ENCODE peak calls at places on chromosomes 5 and 9, in ten cellular contexts. C, I, V, X, A, Z, N, B, S and Y are unnamed samples.

GRCh38 chr5:74648835-74649286 is 8.3 kb upstream of the ENC1 start:
- DNase-seq in C (no peak), I (peak), V (peak), X (peak), A (no peak), Z (no peak), N (peak), B (peak), S (peak), Y (no peak)

GRCh38 chr5:160260881-160261815 is 31.8 kb downstream of the FABP6 start:
- DNase-seq in C (no peak), I (no peak), V (peak), X (no peak), A (no peak), Z (peak), N (no peak), B (peak), S (peak), Y (peak)

GRCh38 chr5:59835782-59836181 is 57.7 kb downstream of the PDE4D start:
- DNase-seq in C (no peak), I (no peak), V (no peak), X (no peak), A (no peak), Z (no peak), N (no peak), B (peak), S (no peak), Y (no peak)

GRCh38 chr5:69075522-69076169 is 18.2 kb upstream of the SLC30A5 start:
- DNase-seq in C (no peak), I (no peak), V (no peak), X (no peak), A (no peak), Z (no peak), N (no peak), B (no peak), S (no peak), Y (no peak)

GRCh38 chr5:17374157-17374556 is 123.9 kb upstream of the TAF11L2 start:
- DNase-seq in C (no peak), I (no peak), V (no peak), X (no peak), A (no peak), Z (no peak), N (no peak), B (peak), S (no peak), Y (no peak)

GRCh38 chr5:123098767-123099513 is 9.9 kb downstream of the PRDM6 start:
- DNase-seq in C (no peak), I (peak), V (no peak), X (no peak), A (no peak), Z (no peak), N (no peak), B (peak), S (no peak), Y (no peak)

GRCh38 chr5:111401906-111402305 is 110.4 kb downstream of the STARD4 start:
- DNase-seq in C (no peak), I (no peak), V (no peak), X (no peak), A (no peak), Z (no peak), N (no peak), B (no peak), S (no peak), Y (no peak)

GRCh38 chr5:139108056-139108811 is 89.9 kb downstream of the SIL1 start:
- DNase-seq in C (no peak), I (no peak), V (no peak), X (peak), A (no peak), Z (peak), N (no peak), B (peak), S (no peak), Y (no peak)

GRCh38 chr5:41793156-41793770 is 77.0 kb downstream of the OXCT1 start:
- DNase-seq in C (no peak), I (peak), V (no peak), X (peak), A (no peak), Z (peak), N (peak), B (peak), S (no peak), Y (no peak)

GRCh38 chr5:86880785-86881492 is 263.2 kb downstream of the COX7C start:
- DNase-seq in C (peak), I (peak), V (peak), X (peak), A (no peak), Z (peak), N (peak), B (peak), S (peak), Y (peak)

GRCh38 chr5:80959768-80960442 is at the start of gene RASGRF2:
- DNase-seq in C (no peak), I (peak), V (peak), X (no peak), A (peak), Z (no peak), N (no peak), B (peak), S (no peak), Y (no peak)

GRCh38 chr5:81420039-81420667 is 26.2 kb upstream of the ACOT12 start:
- DNase-seq in C (peak), I (no peak), V (no peak), X (peak), A (no peak), Z (peak), N (peak), B (peak), S (peak), Y (peak)

GRCh38 chr9:108041551-108041950 is 552.0 kb upstream of the KLF4 start:
- DNase-seq in C (no peak), I (no peak), V (no peak), X (peak), A (no peak), Z (no peak), N (no peak), B (peak), S (no peak), Y (peak)

DNA sequence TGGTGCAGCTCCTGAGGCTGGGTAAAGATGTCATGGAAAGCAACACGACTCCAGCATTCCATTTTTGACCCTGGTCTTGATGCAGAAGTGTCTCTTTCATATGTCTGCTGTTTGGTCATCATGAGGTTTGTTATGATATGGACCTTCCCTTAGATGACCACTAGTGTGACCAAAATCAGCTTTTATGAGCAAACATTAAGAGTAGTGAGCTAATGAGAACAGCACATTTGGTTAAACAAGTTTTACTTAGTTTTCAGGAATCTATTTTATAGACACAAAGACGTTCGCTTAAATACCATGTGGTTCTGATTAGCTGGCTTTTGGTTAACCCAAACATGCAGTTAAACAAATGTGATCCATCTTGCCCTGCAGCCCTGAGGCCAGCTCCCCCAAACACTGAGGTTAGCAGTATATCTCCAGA is 56.7 kb upstream of the ACTBL2 start:
- DNase-seq in C (no peak), I (no peak), V (no peak), X (peak), A (no peak), Z (no peak), N (peak), B (peak), S (no peak), Y (peak)
- H3K4me3 ChIP-seq in C (no peak), I (no peak), V (no peak), X (no peak), A (no peak), Z (no peak), N (no peak), B (no peak), S (no peak), Y (no peak)

GRCh38 chr9:92242115-92242778 is 51.2 kb downstream of the IARS1 start:
- DNase-seq in C (no peak), I (peak), V (no peak), X (peak), A (no peak), Z (peak), N (no peak), B (peak), S (no peak), Y (peak)
- TF ChIP-seq CTCF in C (peak), I (peak), V (no peak), X (peak), A (peak), Z (peak), N (peak), B (peak), S (no peak), Y (peak)

GRCh38 chr9:97578846-97579245 is 54.3 kb downstream of the TSTD2 start:
- DNase-seq in C (no peak), I (no peak), V (no peak), X (no peak), A (no peak), Z (no peak), N (no peak), B (no peak), S (no peak), Y (no peak)
- H3K4me3 ChIP-seq in C (no peak), I (no peak), V (no peak), X (no peak), A (no peak), Z (no peak), N (no peak), B (no peak), S (no peak), Y (no peak)

GRCh38 chr5:108260858-108261170 is 121.1 kb downstream of the FBXL17 start:
- DNase-seq in C (no peak), I (no peak), V (no peak), X (no peak), A (no peak), Z (no peak), N (no peak), B (no peak), S (no peak), Y (no peak)
- TF ChIP-seq CTCF in C (peak), I (no peak), V (no peak), X (no peak), A (peak), Z (no peak), N (no peak), B (no peak), S (no peak), Y (no peak)

GRCh38 chr9:33623658-33624586 is 99.9 kb downstream of the ANKRD18B start:
- DNase-seq in C (peak), I (peak), V (peak), X (peak), A (peak), Z (no peak), N (peak), B (peak), S (peak), Y (peak)

GRCh38 chr9:33619666-33620404 is 95.8 kb downstream of the ANKRD18B start:
- DNase-seq in C (no peak), I (no peak), V (no peak), X (peak), A (no peak), Z (peak), N (peak), B (peak), S (peak), Y (peak)

GRCh38 chr9:33620738-33621439 is 96.8 kb downstream of the ANKRD18B start:
- DNase-seq in C (no peak), I (no peak), V (no peak), X (peak), A (no peak), Z (peak), N (peak), B (peak), S (no peak), Y (peak)
- H3K4me3 ChIP-seq in C (no peak), I (no peak), V (no peak), X (no peak), A (no peak), Z (no peak), N (no peak), B (no peak), S (no peak), Y (no peak)

DNA sequence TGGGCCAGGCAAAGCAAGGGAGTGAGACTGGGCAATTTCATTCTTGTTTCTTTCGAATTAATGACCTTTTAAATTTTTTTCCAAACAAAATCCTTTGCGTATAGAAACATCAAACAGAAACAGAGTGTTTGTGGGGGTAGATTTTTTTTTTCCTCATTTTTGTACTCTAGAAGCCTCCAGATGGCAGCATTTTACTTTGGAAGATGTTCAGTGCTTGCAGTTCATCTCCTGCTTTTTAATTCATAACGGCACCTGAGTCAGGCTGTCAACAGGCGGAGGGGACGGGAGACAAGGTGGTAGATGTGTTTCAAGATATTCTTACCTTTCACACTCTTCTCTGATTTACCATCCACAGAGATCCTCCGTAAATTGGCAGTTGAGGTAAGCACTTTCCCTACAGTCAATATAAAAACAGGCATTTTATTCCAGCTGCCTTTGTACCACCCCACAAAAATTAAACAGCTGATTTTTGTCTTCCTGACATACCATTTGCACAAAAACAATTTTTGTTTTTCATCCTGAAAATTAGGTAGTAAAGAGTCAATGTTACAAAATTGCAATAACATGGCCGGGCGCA is 99.5 kb upstream of the FBXL17 start:
- DNase-seq in C (peak), I (peak), V (no peak), X (peak), A (no peak), Z (no peak), N (no peak), B (peak), S (peak), Y (peak)
- TF ChIP-seq CTCF in C (peak), I (peak), V (peak), X (peak), A (peak), Z (peak), N (peak), B (peak), S (no peak), Y (peak)

GRCh38 chr9:113886933-113887332 is 10.8 kb downstream of the ZNF618 start:
- DNase-seq in C (no peak), I (no peak), V (no peak), X (no peak), A (no peak), Z (no peak), N (no peak), B (peak), S (no peak), Y (no peak)
- H3K4me3 ChIP-seq in C (no peak), I (no peak), V (no peak), X (no peak), A (peak), Z (no peak), N (no peak), B (no peak), S (no peak), Y (no peak)

GRCh38 chr9:12882430-12882829 is 107.6 kb downstream of the LURAP1L start:
- DNase-seq in C (no peak), I (no peak), V (no peak), X (peak), A (no peak), Z (peak), N (no peak), B (peak), S (no peak), Y (peak)

GRCh38 chr9:12880406-12881016 is 105.7 kb downstream of the LURAP1L start:
- DNase-seq in C (no peak), I (peak), V (no peak), X (peak), A (no peak), Z (no peak), N (no peak), B (no peak), S (no peak), Y (peak)

GRCh38 chr9:12889402-12890106 is 114.7 kb downstream of the LURAP1L start:
- DNase-seq in C (no peak), I (no peak), V (no peak), X (no peak), A (no peak), Z (no peak), N (no peak), B (no peak), S (no peak), Y (no peak)

DNA sequence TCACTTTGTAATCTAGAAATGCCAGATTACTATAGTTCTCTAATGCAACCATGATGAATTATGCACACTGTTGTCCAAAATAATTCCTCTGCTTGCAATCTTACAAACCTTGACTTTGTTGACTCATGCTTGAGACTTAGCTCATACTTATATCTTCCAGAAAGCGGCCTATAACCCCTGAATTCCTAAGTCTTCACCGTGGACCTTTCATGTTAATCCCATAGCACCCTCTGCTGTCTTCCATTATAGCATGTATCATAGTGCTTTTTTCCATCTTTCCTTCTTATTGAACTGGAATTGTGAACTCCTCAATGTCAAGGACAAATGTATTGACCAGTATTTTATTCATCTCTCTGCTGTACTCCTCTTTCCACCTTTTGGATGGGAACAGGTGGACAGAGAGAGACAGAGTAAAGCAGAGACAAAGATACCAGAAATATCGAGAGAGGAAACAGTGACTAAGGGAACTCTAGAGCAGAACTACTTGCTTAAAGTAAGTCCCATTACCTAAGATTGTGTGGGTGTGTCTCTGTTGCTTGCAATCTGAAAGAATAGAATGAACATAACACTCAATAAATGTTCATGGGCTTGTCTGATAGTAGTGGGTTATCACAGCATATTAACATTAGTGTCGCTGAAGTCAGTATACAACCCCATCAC is 110.0 kb downstream of the LURAP1L start:
- DNase-seq in C (peak), I (peak), V (no peak), X (peak), A (no peak), Z (peak), N (no peak), B (peak), S (no peak), Y (peak)
- TF ChIP-seq CTCF in C (peak), I (peak), V (peak), X (peak), A (peak), Z (peak), N (peak), B (peak), S (no peak), Y (peak)

GRCh38 chr9:130913599-130914416 is 17.2 kb upstream of the QRFP start:
- DNase-seq in C (no peak), I (no peak), V (no peak), X (no peak), A (no peak), Z (no peak), N (no peak), B (no peak), S (no peak), Y (no peak)

GRCh38 chr9:130911254-130912049 is 14.8 kb upstream of the QRFP start:
- DNase-seq in C (no peak), I (no peak), V (no peak), X (no peak), A (no peak), Z (no peak), N (no peak), B (no peak), S (no peak), Y (no peak)

GRCh38 chr9:130914417-130915095 is 17.9 kb upstream of the QRFP start:
- DNase-seq in C (no peak), I (no peak), V (no peak), X (no peak), A (no peak), Z (no peak), N (no peak), B (no peak), S (no peak), Y (no peak)

GRCh38 chr9:130915096-130915447 is 18.5 kb upstream of the QRFP start:
- DNase-seq in C (no peak), I (no peak), V (no peak), X (no peak), A (no peak), Z (no peak), N (no peak), B (no peak), S (no peak), Y (no peak)

GRCh38 chr9:130912932-130913598 is 16.5 kb upstream of the QRFP start:
- DNase-seq in C (no peak), I (no peak), V (no peak), X (peak), A (peak), Z (no peak), N (no peak), B (peak), S (no peak), Y (peak)
- H3K4me3 ChIP-seq in C (no peak), I (no peak), V (no peak), X (peak), A (no peak), Z (no peak), N (no peak), B (no peak), S (no peak), Y (no peak)